ENCODE peak calls at places on chromosomes 2 and 18, in five cellular contexts. S, N, H, V and C are unnamed samples.

GRCh38 chr2:232042911-232043564 is 81.5 kb downstream of the DIS3L2 start:
- DNase-seq in S (no peak), N (no peak), H (no peak), V (no peak), C (no peak)

GRCh38 chr2:76633522-76633921 is 888.7 kb downstream of the LRRTM4 start:
- DNase-seq in S (no peak), N (no peak), H (no peak), V (no peak), C (no peak)

GRCh38 chr2:6960659-6961058 is 43.4 kb downstream of the RNF144A start:
- DNase-seq in S (peak), N (no peak), H (no peak), V (no peak), C (peak)

GRCh38 chr18:48139427-48140347 is 209.2 kb upstream of the SMAD2 start:
- DNase-seq in S (peak), N (no peak), H (no peak), V (no peak), C (no peak)

GRCh38 chr18:7946724-7947377 is 379.7 kb downstream of the PTPRM start:
- DNase-seq in S (peak), N (peak), H (no peak), V (no peak), C (peak)

GRCh38 chr18:79552696-79553095 is 126.9 kb upstream of the CTDP1 start:
- DNase-seq in S (no peak), N (no peak), H (no peak), V (no peak), C (no peak)

GRCh38 chr2:217000406-217000805 is 140.5 kb upstream of the TNP1 start:
- DNase-seq in S (no peak), N (no peak), H (no peak), V (no peak), C (no peak)

GRCh38 chr2:54298511-54298910 is 42.5 kb upstream of the TSPYL6 start:
- DNase-seq in S (peak), N (no peak), H (no peak), V (no peak), C (no peak)

GRCh38 chr2:186347472-186347871 is 138.6 kb upstream of the ZC3H15 start:
- DNase-seq in S (no peak), N (no peak), H (no peak), V (no peak), C (no peak)

GRCh38 chr2:188668017-188668663 is 306.0 kb upstream of the COL3A1 start:
- DNase-seq in S (peak), N (no peak), H (no peak), V (peak), C (no peak)

GRCh38 chr2:231464576-231465540 is 574 bp upstream of the NCL start:
- DNase-seq in S (peak), N (peak), H (peak), V (no peak), C (peak)

GRCh38 chr18:28814365-28814764 is 637.4 kb upstream of the CDH2 start:
- DNase-seq in S (no peak), N (no peak), H (no peak), V (no peak), C (no peak)

GRCh38 chr2:10269291-10269690 is 33.4 kb upstream of the HPCAL1 start:
- DNase-seq in S (no peak), N (no peak), H (no peak), V (no peak), C (no peak)

GRCh38 chr2:238601433-238602222 is 174.9 kb downstream of the ASB1 start:
- DNase-seq in S (peak), N (no peak), H (no peak), V (peak), C (no peak)